ENCODE peak calls at places on chromosomes 1 and 21, in six cellular contexts. One of them, this sample, is unnamed.
A peak's percentile ranks its signal among the peaks of the same experiment; 100 is the strongest.

GRCh38 chr1:66505671-66506392 is 28.1 kb upstream of the SGIP1 start:
- DNase-seq in midbrain: no peak
- DNase-seq in GM04504: no peak
- DNase-seq in occipital lobe: no peak
- DNase-seq in SK-N-MC: no peak
- DNase-seq in iris pigment epithelial cell: peak; percentile 87
- DNase-seq in this sample: no peak

GRCh38 chr1:22673486-22674409 is 20.7 kb downstream of the C1QB start:
- DNase-seq in midbrain: peak; percentile 64
- DNase-seq in GM04504: peak; percentile 24
- DNase-seq in occipital lobe: no peak
- DNase-seq in SK-N-MC: peak; percentile 12
- DNase-seq in iris pigment epithelial cell: peak; percentile 70
- DNase-seq in this sample: peak; percentile 70

GRCh38 chr1:154442006-154442740 is 37.0 kb downstream of the IL6R start:
- DNase-seq in midbrain: no peak
- DNase-seq in GM04504: no peak
- DNase-seq in occipital lobe: no peak
- DNase-seq in SK-N-MC: no peak
- DNase-seq in iris pigment epithelial cell: no peak
- DNase-seq in this sample: no peak

GRCh38 chr1:212667223-212668139 is 32.2 kb downstream of the BATF3 start:
- DNase-seq in midbrain: no peak
- DNase-seq in GM04504: peak; percentile 96
- DNase-seq in occipital lobe: peak; percentile 10
- DNase-seq in SK-N-MC: peak; percentile 26
- DNase-seq in iris pigment epithelial cell: peak; percentile 96
- DNase-seq in this sample: peak; percentile 36

GRCh38 chr21:36344931-36345330 is 24.9 kb downstream of the MORC3 start:
- DNase-seq in midbrain: no peak
- DNase-seq in GM04504: no peak
- DNase-seq in occipital lobe: no peak
- DNase-seq in SK-N-MC: no peak
- DNase-seq in iris pigment epithelial cell: no peak
- DNase-seq in this sample: no peak

GRCh38 chr1:200359610-200360163 is 50.1 kb downstream of the ZNF281 start:
- DNase-seq in midbrain: no peak
- DNase-seq in GM04504: no peak
- DNase-seq in occipital lobe: no peak
- DNase-seq in SK-N-MC: no peak
- DNase-seq in iris pigment epithelial cell: peak; percentile 84
- DNase-seq in this sample: no peak

GRCh38 chr1:19070197-19070651 is 113.7 kb upstream of the IFFO2 start:
- DNase-seq in midbrain: no peak
- DNase-seq in GM04504: no peak
- DNase-seq in occipital lobe: no peak
- DNase-seq in SK-N-MC: no peak
- DNase-seq in iris pigment epithelial cell: no peak
- DNase-seq in this sample: no peak

GRCh38 chr1:228207381-228207810 is 448 bp upstream of the OBSCN start:
- DNase-seq in midbrain: no peak
- DNase-seq in GM04504: no peak
- DNase-seq in occipital lobe: no peak
- DNase-seq in SK-N-MC: no peak
- DNase-seq in iris pigment epithelial cell: no peak
- DNase-seq in this sample: no peak

GRCh38 chr1:15994590-15995351 is 9.3 kb upstream of the SRARP start:
- DNase-seq in midbrain: peak; percentile 86
- DNase-seq in GM04504: peak; percentile 35
- DNase-seq in occipital lobe: no peak
- DNase-seq in SK-N-MC: no peak
- DNase-seq in iris pigment epithelial cell: peak; percentile 69
- DNase-seq in this sample: peak; percentile 91

GRCh38 chr1:237084399-237085077 is 42.6 kb downstream of the RYR2 start:
- DNase-seq in midbrain: no peak
- DNase-seq in GM04504: no peak
- DNase-seq in occipital lobe: no peak
- DNase-seq in SK-N-MC: no peak
- DNase-seq in iris pigment epithelial cell: no peak
- DNase-seq in this sample: peak; percentile 24

GRCh38 chr1:110243581-110243980 is 33.5 kb downstream of the KCNC4 start:
- DNase-seq in midbrain: no peak
- DNase-seq in GM04504: no peak
- DNase-seq in occipital lobe: no peak
- DNase-seq in SK-N-MC: no peak
- DNase-seq in iris pigment epithelial cell: no peak
- DNase-seq in this sample: no peak

GRCh38 chr1:158930504-158930903 is 848 bp upstream of the PYHIN1 start:
- DNase-seq in midbrain: no peak
- DNase-seq in GM04504: no peak
- DNase-seq in occipital lobe: no peak
- DNase-seq in SK-N-MC: no peak
- DNase-seq in iris pigment epithelial cell: no peak
- DNase-seq in this sample: no peak

GRCh38 chr1:207941664-207942063 is 30.7 kb upstream of the CD34 start:
- DNase-seq in midbrain: peak; percentile 70
- DNase-seq in GM04504: no peak
- DNase-seq in occipital lobe: no peak
- DNase-seq in SK-N-MC: no peak
- DNase-seq in iris pigment epithelial cell: peak; percentile 42
- DNase-seq in this sample: peak; percentile 83

GRCh38 chr21:46050651-46051378 is 47.1 kb upstream of the COL6A2 start:
- DNase-seq in midbrain: no peak
- DNase-seq in GM04504: no peak
- DNase-seq in occipital lobe: no peak
- DNase-seq in SK-N-MC: no peak
- DNase-seq in iris pigment epithelial cell: no peak
- DNase-seq in this sample: no peak

GRCh38 chr21:15421947-15422346 is 307.8 kb upstream of the USP25 start:
- DNase-seq in midbrain: no peak
- DNase-seq in GM04504: no peak
- DNase-seq in occipital lobe: no peak
- DNase-seq in SK-N-MC: no peak
- DNase-seq in iris pigment epithelial cell: no peak
- DNase-seq in this sample: no peak

GRCh38 chr1:58573705-58574591 is 3.1 kb downstream of the TACSTD2 start:
- DNase-seq in midbrain: no peak
- DNase-seq in GM04504: no peak
- DNase-seq in occipital lobe: no peak
- DNase-seq in SK-N-MC: no peak
- DNase-seq in iris pigment epithelial cell: no peak
- DNase-seq in this sample: no peak

GRCh38 chr1:208931936-208932335 is 651.6 kb upstream of the CAMK1G start:
- DNase-seq in midbrain: no peak
- DNase-seq in GM04504: no peak
- DNase-seq in occipital lobe: no peak
- DNase-seq in SK-N-MC: no peak
- DNase-seq in iris pigment epithelial cell: no peak
- DNase-seq in this sample: no peak

GRCh38 chr1:219626865-219627264 is 14.0 kb upstream of the ZC3H11B start:
- DNase-seq in midbrain: no peak
- DNase-seq in GM04504: no peak
- DNase-seq in occipital lobe: no peak
- DNase-seq in SK-N-MC: no peak
- DNase-seq in iris pigment epithelial cell: no peak
- DNase-seq in this sample: no peak

GRCh38 chr1:246156847-246157246 is 350.2 kb downstream of the SMYD3 start:
- DNase-seq in midbrain: no peak
- DNase-seq in GM04504: no peak
- DNase-seq in occipital lobe: no peak
- DNase-seq in SK-N-MC: no peak
- DNase-seq in iris pigment epithelial cell: no peak
- DNase-seq in this sample: no peak

GRCh38 chr1:69567847-69568434 is at the start of gene LRRC7:
- DNase-seq in midbrain: no peak
- DNase-seq in GM04504: no peak
- DNase-seq in occipital lobe: peak; percentile 53
- DNase-seq in SK-N-MC: no peak
- DNase-seq in iris pigment epithelial cell: peak; percentile 7
- DNase-seq in this sample: peak; percentile 44